ENCODE peak calls at places on chromosomes 13 and 19, in four cellular contexts. R, I, G and O are unnamed samples.

GRCh38 chr13:106295971-106296370 is 239.5 kb downstream of the EFNB2 start:
- DNase-seq in G (no peak), R (no peak), I (no peak), O (no peak)

GRCh38 chr19:46442808-46443450 is 14.2 kb upstream of the PNMA8C start:
- DNase-seq in R (no peak), G (no peak), I (no peak), O (no peak)

GRCh38 chr13:44313674-44314073 is 60.0 kb upstream of the SERP2 start:
- DNase-seq in I (no peak), G (no peak), R (no peak), O (no peak)

GRCh38 chr13:101875717-101876393 is 423.4 kb downstream of the ITGBL1 start:
- DNase-seq in I (peak), R (peak), G (no peak), O (no peak)

GRCh38 chr19:31641591-31641990 is 292.4 kb upstream of the TSHZ3 start:
- DNase-seq in R (no peak), I (no peak), G (no peak), O (no peak)

GRCh38 chr19:12647490-12648071 is 19.0 kb downstream of the MAN2B1 start:
- DNase-seq in I (peak), G (peak), R (no peak), O (no peak)

GRCh38 chr13:29254971-29255370 is 340.5 kb downstream of the SLC7A1 start:
- DNase-seq in G (no peak), I (no peak), R (no peak), O (no peak)

GRCh38 chr19:41531438-41532311 is 44.3 kb upstream of the CEACAM21 start:
- DNase-seq in G (peak), I (peak), R (peak), O (peak)

GRCh38 chr13:74114641-74115040 is 19.6 kb downstream of the KLF12 start:
- DNase-seq in I (no peak), R (no peak), G (no peak), O (no peak)

GRCh38 chr19:51727349-51727880 is 3.6 kb upstream of the HAS1 start:
- DNase-seq in G (no peak), R (no peak), I (no peak), O (no peak)

GRCh38 chr13:107018285-107018684 is 450.3 kb upstream of the ARGLU1 start:
- DNase-seq in I (no peak), R (no peak), G (no peak), O (no peak)

GRCh38 chr13:34410653-34411052 is 531.4 kb upstream of the NBEA start:
- DNase-seq in I (no peak), G (no peak), R (no peak), O (no peak)

GRCh38 chr19:30678168-30678567 is 306.0 kb downstream of the ZNF536 start:
- DNase-seq in R (no peak), G (no peak), I (no peak), O (no peak)

GRCh38 chr19:16330811-16331690 is 6.4 kb downstream of the KLF2 start:
- DNase-seq in G (no peak), R (no peak), I (no peak), O (no peak)

GRCh38 chr19:52748336-52748950 is 13.6 kb upstream of the ZNF611 start:
- DNase-seq in G (no peak), R (no peak), I (no peak), O (no peak)
- H3K4me3 ChIP-seq in G (no peak), R (no peak), I (no peak), O (no peak)

GRCh38 chr19:577439-578392 is 5.3 kb downstream of the BSG start:
- DNase-seq in R (no peak), G (no peak), I (no peak), O (no peak)
- TF ChIP-seq CTCF in R (no peak), G (no peak), I (no peak), O (no peak)

DNA sequence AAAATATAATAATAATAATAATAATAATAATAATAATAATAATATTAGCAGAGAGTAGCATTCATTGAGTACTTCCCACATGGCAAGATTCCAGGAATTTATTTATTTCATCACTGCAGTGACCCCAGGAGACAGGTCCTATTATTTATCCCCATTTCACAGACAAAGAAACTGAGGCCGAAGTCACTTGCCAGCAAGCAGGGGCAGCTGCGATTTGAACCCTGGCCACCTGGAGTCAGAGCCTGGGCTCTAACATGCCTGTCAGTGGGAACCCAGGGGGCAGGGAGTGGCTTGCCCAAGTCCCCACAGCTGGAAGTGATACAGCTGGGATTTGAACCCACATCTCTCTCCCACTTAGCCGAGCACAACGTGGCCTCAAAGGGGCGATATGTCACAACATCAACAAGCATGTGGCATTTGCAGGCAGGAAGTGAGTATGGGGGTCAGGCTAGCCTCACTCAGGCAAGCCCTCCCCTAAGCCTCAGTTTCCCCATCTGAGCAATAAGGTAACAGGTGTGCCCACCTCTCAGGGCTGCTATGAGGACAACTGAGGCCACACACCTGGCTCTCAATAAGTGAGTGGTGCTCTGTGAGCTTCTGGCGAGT is 2.9 kb downstream of the SHFL start:
- DNase-seq in R (no peak), G (no peak), I (no peak), O (no peak)
- TF ChIP-seq POLR2A in R (no peak), G (no peak), I (no peak), O (no peak)

GRCh38 chr13:55652657-55653056 is 1488.1 kb upstream of the PRR20A start:
- DNase-seq in I (no peak), G (no peak), R (no peak), O (no peak)

GRCh38 chr13:55653497-55653896 is 1487.2 kb upstream of the PRR20A start:
- DNase-seq in I (no peak), R (no peak), G (no peak), O (no peak)

GRCh38 chr13:55649485-55649884 is 1491.2 kb upstream of the PRR20A start:
- DNase-seq in I (no peak), G (no peak), R (no peak), O (no peak)

GRCh38 chr13:55654243-55654642 is 1486.5 kb upstream of the PRR20A start:
- DNase-seq in G (no peak), R (no peak), I (no peak), O (no peak)
- H3K4me3 ChIP-seq in G (no peak), R (no peak), I (no peak), O (no peak)

GRCh38 chr19:7831452-7831851 is 1.4 kb downstream of the EVI5L start:
- DNase-seq in I (no peak), R (no peak), G (no peak), O (no peak)
- TF ChIP-seq CTCF in I (peak), R (no peak), G (no peak), O (peak)

GRCh38 chr19:37909661-37910199 is 2.7 kb downstream of the SIPA1L3 start:
- DNase-seq in I (no peak), R (no peak), G (no peak), O (no peak)

GRCh38 chr19:37907735-37908066 is 693 bp downstream of the SIPA1L3 start:
- DNase-seq in I (no peak), R (no peak), G (no peak), O (no peak)

GRCh38 chr19:37906868-37907734 is at the start of gene SIPA1L3:
- DNase-seq in R (peak), I (peak), G (peak), O (peak)

GRCh38 chr19:37903096-37903495 is 3.3 kb downstream of the WDR87 start:
- DNase-seq in G (no peak), I (no peak), R (no peak), O (no peak)

DNA sequence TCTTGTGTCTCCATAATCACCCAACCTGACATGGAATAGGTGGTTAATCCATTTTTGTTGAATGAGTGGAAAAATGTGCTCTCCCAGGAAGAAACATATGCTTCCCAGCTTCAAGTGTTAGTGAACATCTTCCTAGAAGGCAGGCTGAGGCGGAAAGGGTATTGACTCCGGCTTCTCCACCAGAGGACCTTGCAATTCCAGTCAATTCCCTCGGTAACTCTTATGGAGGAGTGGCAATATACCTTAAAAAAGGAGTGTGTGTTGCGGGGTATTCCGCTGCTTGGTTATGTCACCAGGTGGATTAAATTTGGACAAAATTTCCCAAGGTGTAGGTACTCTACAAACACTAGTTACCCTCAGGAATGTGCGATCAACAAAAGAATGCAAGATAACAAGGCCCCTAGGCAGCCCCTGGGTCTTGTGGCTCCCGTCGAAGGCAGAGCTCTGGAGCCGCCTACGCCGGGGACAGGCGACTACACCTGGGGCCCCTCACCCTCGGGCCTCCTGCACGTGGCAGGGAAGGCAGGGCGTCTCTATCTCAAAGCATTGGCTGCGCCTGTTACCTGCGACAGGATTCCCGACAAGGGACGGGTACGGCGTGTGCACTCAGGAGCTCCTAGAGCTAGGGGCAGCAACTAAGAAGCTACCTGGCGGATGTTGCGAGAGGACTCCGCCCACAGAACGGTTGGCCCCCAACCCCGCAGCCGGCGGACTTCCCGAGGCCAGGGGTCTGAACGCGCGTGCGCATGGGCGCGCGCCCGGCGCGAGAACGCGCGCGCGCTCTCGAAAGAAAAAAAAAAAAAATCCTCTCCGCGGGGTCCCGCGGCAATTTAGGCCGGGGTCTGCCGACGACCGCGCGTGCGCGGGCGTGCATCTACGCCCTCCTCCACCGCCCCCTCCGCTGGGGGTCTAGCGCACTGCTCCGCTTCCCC is at the start of gene WDR87:
- DNase-seq in G (peak), I (no peak), R (peak), O (no peak)
- TF ChIP-seq POLR2A in G (no peak), I (no peak), R (no peak), O (no peak)